ENCODE peak calls at places on chromosomes 16 and 17, in four cellular contexts. Z is T-helper 9 cell, V is AG20443, L is adipocyte. B is an unnamed sample.
A peak's percentile ranks its signal among the peaks of the same experiment; 100 is the strongest.

GRCh38 chr16:679808-680624 is at the start of gene STUB1:
- DNase-seq in V (peak; percentile 96), Z (peak; percentile 91), L (peak; percentile 96), B (peak; percentile 80)

GRCh38 chr17:1030684-1031557 is 34.0 kb downstream of the TIMM22 start:
- DNase-seq in Z (no peak), L (no peak), V (no peak), B (peak; percentile 8)

GRCh38 chr16:62256406-62256805 is 220.2 kb upstream of the CDH8 start:
- DNase-seq in L (no peak), V (no peak), Z (no peak), B (no peak)

GRCh38 chr16:57984443-57985203 is 13.7 kb upstream of the CNGB1 start:
- DNase-seq in L (peak; percentile 66), V (peak; percentile 81), Z (peak; percentile 92), B (peak; percentile 51)

GRCh38 chr17:19867654-19868395 is at the start of gene ULK2:
- DNase-seq in L (peak; percentile 90), V (peak; percentile 92), Z (peak; percentile 8), B (peak; percentile 72)

GRCh38 chr17:48262982-48263586 is 155.5 kb downstream of the SNX11 start:
- DNase-seq in Z (no peak), L (no peak), V (no peak), B (no peak)

GRCh38 chr16:30519120-30520049 is 7.0 kb downstream of the ZNF768 start:
- DNase-seq in V (no peak), L (no peak), Z (no peak), B (no peak)

GRCh38 chr16:30958164-30959083 is 870 bp downstream of the SETD1A start:
- DNase-seq in L (peak; percentile 81), Z (peak; percentile 62), V (no peak), B (peak; percentile 48)

GRCh38 chr16:20073203-20074088 is at the start of gene GPR139:
- DNase-seq in V (no peak), L (no peak), Z (no peak), B (no peak)

GRCh38 chr17:64133546-64134215 is 3.7 kb upstream of the ERN1 start:
- DNase-seq in L (peak; percentile 91), Z (no peak), V (peak; percentile 64), B (peak; percentile 81)

GRCh38 chr16:25235991-25236390 is 19.2 kb downstream of the AQP8 start:
- DNase-seq in V (no peak), Z (no peak), L (no peak), B (no peak)

GRCh38 chr17:7266784-7267183 is 4.5 kb upstream of the CLDN7 start:
- DNase-seq in L (peak; percentile 37), V (no peak), Z (no peak), B (no peak)

GRCh38 chr17:29883497-29883896 is 46.5 kb downstream of the SSH2 start:
- DNase-seq in L (no peak), Z (no peak), V (no peak), B (peak; percentile 51)

GRCh38 chr17:45784293-45784582 is at the start of gene CRHR1:
- DNase-seq in L (no peak), Z (no peak), V (peak; percentile 30), B (no peak)

GRCh38 chr17:38872671-38873385 is 3.0 kb downstream of the LASP1 start:
- DNase-seq in V (no peak), L (no peak), Z (no peak), B (no peak)

GRCh38 chr16:85734311-85735017 is 16.4 kb downstream of the C16orf74 start:
- DNase-seq in Z (no peak), V (no peak), L (no peak), B (no peak)

GRCh38 chr16:68762996-68763756 is 26.1 kb downstream of the CDH1 start:
- DNase-seq in Z (no peak), L (peak; percentile 37), V (peak; percentile 74), B (peak; percentile 59)

GRCh38 chr17:33292184-33292980 is 713 bp downstream of the ASIC2 start:
- DNase-seq in L (no peak), Z (no peak), V (peak; percentile 34), B (peak; percentile 2)

GRCh38 chr17:41456206-41456605 is 11.0 kb downstream of the KRT32 start:
- DNase-seq in Z (no peak), L (no peak), V (no peak), B (no peak)

GRCh38 chr16:8858994-8859912 is 9.6 kb downstream of the CARHSP1 start:
- DNase-seq in V (no peak), Z (no peak), L (no peak), B (no peak)

GRCh38 chr17:42579794-42580551 is 2.4 kb upstream of the PSMC3IP start:
- DNase-seq in L (no peak), Z (no peak), V (no peak), B (no peak)

GRCh38 chr17:28948873-28949184 is 2.5 kb downstream of the PHF12 start:
- DNase-seq in V (no peak), L (no peak), Z (no peak), B (no peak)

GRCh38 chr17:20991276-20992037 is 51.4 kb downstream of the USP22 start:
- DNase-seq in L (no peak), V (no peak), Z (no peak), B (no peak)

GRCh38 chr17:75776399-75777242 is 8.0 kb upstream of the UNK start:
- DNase-seq in Z (no peak), L (peak; percentile 33), V (no peak), B (peak; percentile 40)

GRCh38 chr16:69744363-69745231 is 10.1 kb downstream of the NOB1 start:
- DNase-seq in Z (no peak), V (no peak), L (no peak), B (no peak)

GRCh38 chr17:80879723-80880649 is 111.7 kb upstream of the CHMP6 start:
- DNase-seq in Z (no peak), L (no peak), V (no peak), B (no peak)

GRCh38 chr17:44348234-44348987 is 3.3 kb downstream of the GRN start:
- DNase-seq in V (peak; percentile 71), Z (no peak), L (peak; percentile 59), B (peak; percentile 25)

GRCh38 chr17:39894681-39895376 is 23.6 kb downstream of the GSDMB start:
- DNase-seq in V (no peak), Z (no peak), L (no peak), B (no peak)

GRCh38 chr17:78997881-78998280 is 11.7 kb downstream of the CANT1 start:
- DNase-seq in L (no peak), Z (no peak), V (peak; percentile 6), B (no peak)

GRCh38 chr17:73652886-73653480 is 8.7 kb upstream of the SDK2 start:
- DNase-seq in Z (no peak), L (no peak), V (no peak), B (no peak)

GRCh38 chr16:53257001-53257400 is 177.3 kb upstream of the RBL2 start:
- DNase-seq in V (peak; percentile 25), L (peak; percentile 77), Z (no peak), B (peak; percentile 82)

B was measured in fibroblast of the aortic adventitia.